ENCODE peak calls at places on chromosomes 6 and 20, in four cellular contexts. Z is mesendoderm, N is H9, C is H1. Q is an unnamed sample.

GRCh38 chr6:75608955-75609533 is 7.4 kb downstream of the SENP6 start:
- DNase-seq in Z (no peak), N (no peak), C (no peak), Q (no peak)

GRCh38 chr6:51045548-51045947 is 226.9 kb downstream of the TFAP2B start:
- DNase-seq in Z (no peak), N (no peak), C (no peak), Q (no peak)

GRCh38 chr6:62707156-62707555 is 421.1 kb upstream of the KHDRBS2 start:
- DNase-seq in Z (peak), N (peak), C (no peak), Q (no peak)

GRCh38 chr6:90083891-90084290 is 189.6 kb downstream of the GJA10 start:
- DNase-seq in Z (no peak), N (no peak), C (no peak), Q (no peak)

GRCh38 chr6:43308101-43308989 is at the start of gene CRIP3:
- DNase-seq in Z (peak), N (peak), C (peak), Q (no peak)

GRCh38 chr6:157273756-157274088 is 49.6 kb downstream of the TMEM242 start:
- DNase-seq in Z (peak), N (peak), C (no peak), Q (peak)

GRCh38 chr20:20365593-20365992 is 2.3 kb upstream of the INSM1 start:
- DNase-seq in Z (no peak), N (no peak), C (no peak), Q (no peak)

GRCh38 chr20:48047453-48047852 is 262.2 kb upstream of the SULF2 start:
- DNase-seq in Z (no peak), N (no peak), C (no peak), Q (no peak)

GRCh38 chr6:28940859-28941680 is 17.3 kb upstream of the TRIM27 start:
- DNase-seq in Z (peak), N (peak), C (peak), Q (peak)

GRCh38 chr6:42963855-42964605 is 3.5 kb downstream of the GNMT start:
- DNase-seq in Z (peak), N (peak), C (peak), Q (peak)

GRCh38 chr6:170023620-170024521 is 267.0 kb downstream of the DLL1 start:
- DNase-seq in Z (no peak), N (no peak), C (no peak), Q (no peak)

GRCh38 chr6:168145747-168146596 is 67.0 kb upstream of the FRMD1 start:
- DNase-seq in Z (no peak), N (peak), C (no peak), Q (no peak)

GRCh38 chr6:169801396-169802160 is 50.2 kb downstream of the ERMARD start:
- DNase-seq in Z (no peak), N (peak), C (no peak), Q (no peak)

GRCh38 chr20:31851240-31851955 is 6.0 kb upstream of the FOXS1 start:
- DNase-seq in Z (no peak), N (no peak), C (no peak), Q (no peak)
- H3K23ac ChIP-seq in Z (no peak), N (no peak), C (no peak), Q (no peak)

DNA sequence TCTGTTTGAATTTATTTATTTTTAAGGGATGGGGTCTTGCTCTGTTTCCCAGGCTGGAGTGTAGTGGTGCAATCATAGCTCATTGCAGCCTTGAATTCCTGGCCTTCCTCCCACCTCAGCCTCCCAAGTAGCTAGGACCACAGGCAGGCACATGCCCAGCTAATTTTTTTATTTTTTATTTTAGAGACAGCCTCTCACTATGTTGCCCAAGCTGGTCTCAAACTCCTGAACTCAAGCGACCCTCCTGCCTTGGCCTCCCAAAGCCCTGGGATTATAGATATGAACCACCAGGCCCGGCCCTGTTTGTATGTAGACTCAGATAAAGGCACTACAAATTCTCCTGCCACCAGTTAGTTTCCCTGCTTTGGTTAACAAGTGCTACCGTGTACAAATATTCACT is 142.9 kb upstream of the SOX4 start:
- DNase-seq in Z (no peak), N (no peak), C (no peak), Q (no peak)
- H3K56ac ChIP-seq in Z (no peak), N (no peak), C (no peak), Q (no peak)

GRCh38 chr6:25279748-25280616 is 808 bp downstream of the CARMIL1 start:
- DNase-seq in Z (peak), N (peak), C (peak), Q (no peak)
- H3K23ac ChIP-seq in Z (no peak), N (no peak), C (no peak), Q (peak)

GRCh38 chr6:109515781-109516409 is 32.9 kb upstream of the ZBTB24 start:
- DNase-seq in Z (no peak), N (no peak), C (no peak), Q (no peak)
- H3K56ac ChIP-seq in Z (no peak), N (no peak), C (no peak), Q (no peak)

GRCh38 chr20:53128024-53128423 is 155.9 kb downstream of the TSHZ2 start:
- DNase-seq in Z (no peak), N (no peak), C (no peak), Q (no peak)

GRCh38 chr20:53127027-53127426 is 154.9 kb downstream of the TSHZ2 start:
- DNase-seq in Z (no peak), N (no peak), C (no peak), Q (no peak)

GRCh38 chr20:53126185-53126584 is 154.0 kb downstream of the TSHZ2 start:
- DNase-seq in Z (no peak), N (no peak), C (no peak), Q (no peak)

GRCh38 chr20:53130819-53131218 is 158.7 kb downstream of the TSHZ2 start:
- DNase-seq in Z (no peak), N (no peak), C (no peak), Q (no peak)

DNA sequence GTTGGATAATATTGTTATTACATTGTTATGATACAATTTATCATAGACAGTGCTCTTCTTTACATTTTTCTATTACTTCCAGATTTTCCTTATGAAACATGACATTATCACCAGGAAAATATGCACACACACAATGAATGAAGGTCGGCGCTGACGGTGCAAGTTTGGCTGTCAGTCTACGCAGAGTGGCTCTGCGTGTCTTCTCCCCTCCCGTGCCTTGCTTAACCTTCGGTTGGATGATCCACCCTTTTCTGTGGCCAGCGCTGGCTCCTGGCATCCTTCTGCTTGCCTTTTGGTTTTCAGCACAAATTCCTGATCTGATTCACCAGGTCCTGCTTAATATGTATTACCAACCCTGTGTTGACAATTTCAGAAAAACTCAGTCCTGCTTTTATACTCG is 157.4 kb downstream of the TSHZ2 start:
- DNase-seq in Z (no peak), N (no peak), C (no peak), Q (no peak)
- H3K23ac ChIP-seq in Z (no peak), N (no peak), C (no peak), Q (no peak)